ENCODE peak calls at places on chromosome 15, in six cellular contexts. J is pancreas, G is IMR-90, F is osteoblast, I is NB4, U is cardiac fibroblast. Q is an unnamed sample.

GRCh38 chr15:78241017-78241416 is 6.7 kb upstream of the ACSBG1 start:
- DNase-seq in J (peak; percentile 95), G (peak; percentile 59), F (peak; percentile 98), I (peak; percentile 87), U (peak; percentile 81), Q (peak; percentile 75)

GRCh38 chr15:33941279-33942063 is 26.8 kb upstream of the CHRM5 start:
- DNase-seq in J (no peak), G (no peak), F (no peak), I (no peak), U (no peak), Q (peak; percentile 49)

GRCh38 chr15:43484455-43484854 is 8.5 kb downstream of the TP53BP1 start:
- DNase-seq in J (no peak), G (no peak), F (no peak), I (no peak), U (no peak), Q (no peak)

GRCh38 chr15:55530861-55531313 is 22.9 kb upstream of the DNAAF4 start:
- DNase-seq in J (no peak), G (peak; percentile 68), F (no peak), I (no peak), U (peak; percentile 38), Q (peak; percentile 35)

GRCh38 chr15:98896802-98897732 is 110.5 kb downstream of the PGPEP1L start:
- DNase-seq in J (no peak), G (peak; percentile 100), F (peak; percentile 89), I (peak; percentile 24), U (peak; percentile 98), Q (peak; percentile 100)

GRCh38 chr15:68644996-68645395 is 66.2 kb downstream of the CORO2B start:
- DNase-seq in J (no peak), G (no peak), F (no peak), I (no peak), U (no peak), Q (no peak)

GRCh38 chr15:23564798-23565394 is 578 bp upstream of the MKRN3 start:
- DNase-seq in J (no peak), G (no peak), F (no peak), I (no peak), U (no peak), Q (no peak)

GRCh38 chr15:66701422-66702034 is 508 bp upstream of the SMAD6 start:
- DNase-seq in J (peak; percentile 85), G (no peak), F (no peak), I (no peak), U (no peak), Q (no peak)

GRCh38 chr15:62976301-62976842 is 66.2 kb upstream of the TPM1 start:
- DNase-seq in J (no peak), G (peak; percentile 64), F (no peak), I (no peak), U (peak; percentile 10), Q (peak; percentile 29)

GRCh38 chr15:50330921-50331320 is 24.1 kb downstream of the GABPB1 start:
- DNase-seq in J (no peak), G (peak; percentile 38), F (no peak), I (no peak), U (no peak), Q (no peak)

GRCh38 chr15:101781927-101782326 is 21.4 kb upstream of the OR4F6 start:
- DNase-seq in J (no peak), G (no peak), F (no peak), I (peak; percentile 10), U (no peak), Q (no peak)

GRCh38 chr15:58258501-58259274 is 120.5 kb downstream of the AQP9 start:
- DNase-seq in J (no peak), G (no peak), F (no peak), I (no peak), U (no peak), Q (peak; percentile 12)

GRCh38 chr15:98583758-98584157 is 64.6 kb upstream of the IGF1R start:
- DNase-seq in J (no peak), G (no peak), F (no peak), I (no peak), U (no peak), Q (no peak)

GRCh38 chr15:31340591-31340990 is 14.0 kb downstream of the KLF13 start:
- DNase-seq in J (no peak), G (no peak), F (peak; percentile 27), I (no peak), U (no peak), Q (no peak)
- H3K4me3 ChIP-seq in J (no peak overlapping the region), G (no peak overlapping the region), F (no peak overlapping the region), I (no peak overlapping the region), U (no peak overlapping the region), Q (no peak overlapping the region)

GRCh38 chr15:99909914-99910313 is 176.7 kb upstream of the LYSMD4 start:
- DNase-seq in J (no peak), G (no peak), F (no peak), I (peak; percentile 50), U (peak; percentile 11), Q (peak; percentile 5)
- TF ChIP-seq CTCF in J (no peak), G (peak; percentile 6), F (peak; percentile 17), I (peak; percentile 40), U (peak; percentile 2), Q (peak; percentile 21)

GRCh38 chr15:41772720-41773331 is 1.5 kb upstream of the MAPKBP1 start:
- DNase-seq in J (no peak), G (peak; percentile 80), F (peak; percentile 89), I (peak; percentile 83), U (peak; percentile 82), Q (peak; percentile 82)
- H3K4me3 ChIP-seq in J (no peak overlapping the region), G (no peak overlapping the region), F (no peak overlapping the region), I (peak overlapping the region; percentile 65), U (no peak overlapping the region), Q (no peak overlapping the region)

GRCh38 chr15:31212286-31212685 is 110.8 kb upstream of the TRPM1 start:
- DNase-seq in J (no peak), G (no peak), F (no peak), I (peak; percentile 50), U (peak; percentile 39), Q (no peak)

GRCh38 chr15:31215490-31216209 is 111.0 kb upstream of the KLF13 start:
- DNase-seq in J (peak; percentile 94), G (no peak), F (peak; percentile 96), I (peak; percentile 91), U (peak; percentile 78), Q (peak; percentile 66)

GRCh38 chr15:31214864-31215489 is 111.7 kb upstream of the KLF13 start:
- DNase-seq in J (no peak), G (no peak), F (peak; percentile 81), I (peak; percentile 71), U (peak; percentile 89), Q (peak; percentile 85)

GRCh38 chr15:31212956-31213694 is 111.6 kb upstream of the TRPM1 start:
- DNase-seq in J (no peak), G (no peak), F (peak; percentile 85), I (no peak), U (no peak), Q (peak; percentile 82)

GRCh38 chr15:31214158-31214863 is 112.3 kb upstream of the KLF13 start:
- DNase-seq in J (no peak), G (no peak), F (no peak), I (no peak), U (no peak), Q (no peak)
- TF ChIP-seq CTCF in J (no peak), G (no peak), F (no peak), I (peak; percentile 17), U (no peak), Q (no peak)

DNA sequence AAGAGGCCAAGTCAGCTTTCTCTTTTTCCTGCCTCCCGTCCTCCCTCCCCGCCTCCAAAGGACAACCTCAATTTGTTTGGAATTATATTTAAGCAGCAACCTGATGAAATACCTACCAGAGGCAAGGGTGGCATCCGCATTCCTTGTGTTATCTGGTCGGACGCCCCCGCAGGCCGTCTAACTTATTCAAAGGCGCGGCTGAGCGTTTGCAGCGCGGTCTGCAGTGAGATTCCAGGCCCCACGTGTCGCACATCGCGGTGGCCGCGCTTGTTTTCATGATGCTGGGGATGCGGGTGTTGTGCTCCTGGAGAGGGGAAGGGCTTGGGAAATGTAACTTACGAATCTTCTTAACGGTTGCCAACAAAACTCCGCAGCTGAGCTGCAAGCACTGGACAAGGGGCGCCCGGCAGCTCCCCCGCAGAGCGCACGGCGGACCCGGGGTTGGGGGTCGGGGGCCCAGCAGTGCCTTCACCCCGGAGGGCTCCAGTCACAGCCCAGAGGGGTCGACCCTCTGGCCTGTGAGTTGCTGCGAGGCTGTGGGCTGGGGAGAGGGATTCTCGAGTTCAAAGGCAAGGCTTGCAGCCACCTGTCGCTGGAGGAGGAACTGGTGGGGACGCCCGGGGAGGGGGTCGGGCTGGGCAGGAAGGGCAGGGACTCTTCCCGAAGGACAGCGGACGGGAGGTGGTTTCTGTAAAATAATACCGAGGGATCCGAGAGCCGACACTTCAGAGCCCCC is 20.5 kb upstream of the RGMA start:
- DNase-seq in J (no peak), G (no peak), F (no peak), I (no peak), U (no peak), Q (no peak)
- H3K4me3 ChIP-seq in J (no peak overlapping the region), G (no peak overlapping the region), F (no peak overlapping the region), I (no peak overlapping the region), U (no peak overlapping the region), Q (no peak overlapping the region)

GRCh38 chr15:75625542-75626347 is at the start of gene SNUPN:
- DNase-seq in J (peak; percentile 98), G (peak; percentile 86), F (peak; percentile 97), I (peak; percentile 99), U (peak; percentile 94), Q (peak; percentile 92)

GRCh38 chr15:75616766-75617165 is 8.8 kb downstream of the SNUPN start:
- DNase-seq in J (no peak), G (no peak), F (no peak), I (no peak), U (no peak), Q (no peak)

GRCh38 chr15:75620043-75620775 is 5.3 kb downstream of the SNUPN start:
- DNase-seq in J (no peak), G (peak; percentile 39), F (no peak), I (peak; percentile 62), U (peak; percentile 90), Q (peak; percentile 82)

GRCh38 chr15:75622505-75622904 is 3.0 kb downstream of the SNUPN start:
- DNase-seq in J (no peak), G (no peak), F (no peak), I (no peak), U (no peak), Q (no peak)

GRCh38 chr15:75620776-75621536 is 4.6 kb downstream of the SNUPN start:
- DNase-seq in J (no peak), G (peak; percentile 89), F (peak; percentile 93), I (peak; percentile 56), U (peak; percentile 97), Q (peak; percentile 94)
- TF ChIP-seq CTCF in J (no peak), G (peak; percentile 38), F (peak; percentile 48), I (no peak), U (peak; percentile 48), Q (peak; percentile 45)

DNA sequence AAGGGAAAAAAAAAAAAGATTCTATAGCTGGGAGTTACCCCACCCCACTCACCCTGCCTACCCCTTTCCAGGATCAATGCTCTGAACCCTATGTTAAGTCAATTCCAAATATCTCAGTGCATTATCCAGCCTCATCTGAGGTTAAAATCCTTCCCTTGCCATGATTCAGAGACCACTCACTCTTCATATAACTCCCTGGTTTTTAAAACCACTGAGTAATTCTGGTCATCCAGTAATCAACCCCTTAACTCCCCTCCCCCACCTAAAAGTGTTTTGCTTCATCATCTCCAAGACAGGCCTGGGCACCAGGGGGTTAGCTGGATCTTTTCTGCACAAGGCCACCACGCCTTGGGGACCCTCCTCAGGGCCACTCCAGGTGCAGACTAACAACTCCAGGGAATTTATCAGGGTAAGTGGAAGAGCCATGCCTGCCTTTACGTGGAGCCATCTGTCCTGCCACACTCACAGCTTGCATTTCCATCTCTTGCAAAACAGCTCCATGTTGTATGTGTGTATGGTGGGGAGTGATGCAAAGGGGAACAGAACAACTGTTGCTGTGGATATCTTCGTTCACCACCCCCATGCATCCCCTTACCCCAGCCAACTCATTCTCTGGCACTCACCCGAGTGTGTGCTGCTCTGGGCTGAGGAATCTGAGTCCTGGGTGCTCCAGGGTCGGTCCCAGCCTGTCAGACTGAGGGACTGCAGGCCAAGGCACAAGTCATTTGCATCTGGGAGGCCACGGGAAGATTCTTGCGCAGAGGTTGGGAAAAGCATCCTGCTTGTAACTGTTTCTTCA is 30.7 kb upstream of the RPS17 start:
- DNase-seq in J (no peak), G (peak; percentile 70), F (peak; percentile 62), I (no peak), U (peak; percentile 13), Q (no peak)
- H3K4me3 ChIP-seq in J (no peak overlapping the region), G (peak overlapping the region; percentile 5), F (peak overlapping the region; percentile 76), I (no peak overlapping the region), U (no peak overlapping the region), Q (no peak overlapping the region)